ENCODE peak calls at places on chromosomes 7 and 10, in ten cellular contexts. Y is bronchial epithelial cell; Q is IMR-90; I is kidney epithelial cell; F is A549; J is fibroblast of lung; E is CD8-positive, alpha-beta T cell; O is GM12865; R is left ventricle myocardium inferior; S is cardiac fibroblast. B is an unnamed sample.
A peak's percentile ranks its signal among the peaks of the same experiment; 100 is the strongest.

GRCh38 chr10:87092861-87093460 is 1.7 kb downstream of the GLUD1 start:
- DNase-seq in Y (peak; percentile 62), Q (peak; percentile 28), I (no peak), F (no peak), J (peak; percentile 35), E (no peak), O (peak; percentile 54), R (no peak), S (peak; percentile 39), B (peak; percentile 59)

GRCh38 chr10:129868470-129869035 is 95.5 kb downstream of the EBF3 start:
- DNase-seq in Y (no peak), Q (no peak), I (no peak), F (no peak), J (no peak), E (no peak), O (no peak), R (no peak), S (no peak), B (no peak)

GRCh38 chr7:45978010-45978681 is 57.1 kb upstream of the IGFBP3 start:
- DNase-seq in Y (peak; percentile 100), Q (peak; percentile 99), I (peak; percentile 99), F (peak; percentile 99), J (peak; percentile 99), E (no peak), O (peak; percentile 60), R (no peak), S (peak; percentile 95), B (peak; percentile 100)

GRCh38 chr7:138658889-138659288 is 42.3 kb downstream of the SVOPL start:
- DNase-seq in Y (no peak), Q (no peak), I (no peak), F (no peak), J (no peak), E (no peak), O (no peak), R (no peak), S (no peak), B (no peak)

GRCh38 chr10:33332183-33333031 is 2.1 kb downstream of the NRP1 start:
- DNase-seq in Y (no peak), Q (peak; percentile 49), I (no peak), F (peak; percentile 28), J (peak; percentile 45), E (no peak), O (no peak), R (no peak), S (peak; percentile 81), B (no peak)

GRCh38 chr10:97651773-97652172 is 11.3 kb downstream of the PI4K2A start:
- DNase-seq in Y (peak; percentile 99), Q (no peak), I (no peak), F (peak; percentile 43), J (no peak), E (no peak), O (no peak), R (no peak), S (no peak), B (no peak)

GRCh38 chr7:107014381-107015023 is 30.0 kb upstream of the PRKAR2B start:
- DNase-seq in Y (no peak), Q (peak; percentile 26), I (no peak), F (no peak), J (peak; percentile 47), E (no peak), O (no peak), R (no peak), S (peak; percentile 25), B (no peak)

GRCh38 chr10:127926455-127926854 is 19.6 kb downstream of the PTPRE start:
- DNase-seq in Y (no peak), Q (no peak), I (no peak), F (no peak), J (no peak), E (no peak), O (no peak), R (no peak), S (no peak), B (no peak)

GRCh38 chr7:38681882-38682281 is 50.7 kb upstream of the AMPH start:
- DNase-seq in Y (no peak), Q (peak; percentile 31), I (no peak), F (no peak), J (no peak), E (no peak), O (no peak), R (no peak), S (peak; percentile 84), B (no peak)

GRCh38 chr7:35714862-35715261 is 19.9 kb upstream of the HERPUD2 start:
- DNase-seq in Y (no peak), Q (no peak), I (no peak), F (no peak), J (no peak), E (no peak), O (peak; percentile 51), R (no peak), S (no peak), B (no peak)

GRCh38 chr7:50978633-50979215 is 196.0 kb upstream of the GRB10 start:
- DNase-seq in Y (no peak), Q (no peak), I (no peak), F (peak; percentile 35), J (peak; percentile 54), E (no peak), O (no peak), R (no peak), S (peak; percentile 36), B (no peak)

GRCh38 chr7:1555813-1556540 is at the start of gene TMEM184A:
- DNase-seq in Y (peak; percentile 66), Q (no peak), I (peak; percentile 41), F (peak; percentile 91), J (no peak), E (peak; percentile 56), O (peak; percentile 51), R (no peak), S (no peak), B (no peak)

GRCh38 chr7:128035712-128036111 is 4.5 kb upstream of the LRRC4 start:
- DNase-seq in Y (no peak), Q (no peak), I (no peak), F (peak; percentile 19), J (peak; percentile 28), E (no peak), O (no peak), R (no peak), S (no peak), B (no peak)

GRCh38 chr7:109939207-109939606 is 1151.7 kb upstream of the LRRN3 start:
- DNase-seq in Y (no peak), Q (no peak), I (no peak), F (no peak), J (no peak), E (no peak), O (no peak), R (no peak), S (no peak), B (no peak)
- H3K4me3 ChIP-seq in Y (no peak overlapping the region), Q (no peak overlapping the region), I (no peak overlapping the region), F (no peak overlapping the region), J (no peak overlapping the region), E (no peak overlapping the region), O (no peak overlapping the region), R (no peak overlapping the region), S (no peak overlapping the region), B (no peak overlapping the region)

GRCh38 chr7:101950450-101951119 is 133.2 kb downstream of the CUX1 start:
- DNase-seq in Y (no peak), Q (peak; percentile 78), I (no peak), F (peak; percentile 61), J (peak; percentile 71), E (no peak), O (no peak), R (no peak), S (peak; percentile 92), B (peak; percentile 56)
- TF ChIP-seq CTCF in Y (no peak), Q (peak; percentile 45), I (peak; percentile 19), F (no peak), J (peak; percentile 28), E (no peak), O (no peak), R (no peak), S (peak; percentile 38), B (peak; percentile 53)

GRCh38 chr7:73766556-73767229 is 3.4 kb downstream of the CLDN3 start:
- DNase-seq in Y (no peak), Q (no peak), I (no peak), F (no peak), J (no peak), E (no peak), O (peak; percentile 28), R (no peak), S (no peak), B (no peak)

GRCh38 chr7:73770002-73770859 is at the start of gene CLDN3:
- DNase-seq in Y (no peak), Q (no peak), I (peak; percentile 47), F (peak; percentile 74), J (peak; percentile 41), E (no peak), O (no peak), R (no peak), S (no peak), B (no peak)

GRCh38 chr7:73770860-73771665 is 993 bp upstream of the CLDN3 start:
- DNase-seq in Y (no peak), Q (no peak), I (no peak), F (no peak), J (no peak), E (no peak), O (no peak), R (no peak), S (no peak), B (no peak)

GRCh38 chr7:73768661-73769480 is 1.2 kb downstream of the CLDN3 start:
- DNase-seq in Y (no peak), Q (no peak), I (no peak), F (no peak), J (no peak), E (no peak), O (no peak), R (no peak), S (no peak), B (no peak)

DNA sequence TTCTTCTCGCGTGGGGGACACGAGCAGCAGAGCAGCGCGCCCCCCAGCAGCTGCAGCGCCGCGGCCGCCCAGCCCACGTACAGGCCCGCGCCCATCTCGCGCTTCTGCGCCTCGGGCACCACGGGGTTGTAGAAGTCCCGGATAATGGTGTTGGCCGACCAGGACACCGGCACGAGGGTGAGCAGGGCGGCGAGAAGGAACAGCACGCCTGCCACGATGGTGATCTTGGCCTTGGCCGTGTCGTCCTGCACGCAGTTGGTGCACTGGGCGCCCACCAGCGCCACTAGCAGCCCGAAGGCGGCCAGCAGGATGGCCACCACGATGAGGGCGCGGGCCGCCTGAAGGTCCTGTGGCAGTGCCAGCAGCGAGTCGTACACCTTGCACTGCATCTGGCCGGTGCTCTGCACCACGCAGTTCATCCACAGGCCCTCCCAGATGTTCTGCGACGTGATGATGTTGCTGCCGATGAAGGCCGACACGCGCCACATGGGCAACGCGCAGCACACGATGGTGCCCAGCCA is 529 bp downstream of the CLDN3 start:
- DNase-seq in Y (no peak), Q (no peak), I (no peak), F (no peak), J (no peak), E (no peak), O (no peak), R (no peak), S (no peak), B (no peak)
- H3K4me3 ChIP-seq in Y (no peak overlapping the region), Q (no peak overlapping the region), I (peak overlapping the region; percentile 29), F (peak overlapping the region; percentile 51), J (no peak overlapping the region), E (no peak overlapping the region), O (no peak overlapping the region), R (peak overlapping the region; percentile 40), S (no peak overlapping the region), B (peak overlapping the region; percentile 53)

DNA sequence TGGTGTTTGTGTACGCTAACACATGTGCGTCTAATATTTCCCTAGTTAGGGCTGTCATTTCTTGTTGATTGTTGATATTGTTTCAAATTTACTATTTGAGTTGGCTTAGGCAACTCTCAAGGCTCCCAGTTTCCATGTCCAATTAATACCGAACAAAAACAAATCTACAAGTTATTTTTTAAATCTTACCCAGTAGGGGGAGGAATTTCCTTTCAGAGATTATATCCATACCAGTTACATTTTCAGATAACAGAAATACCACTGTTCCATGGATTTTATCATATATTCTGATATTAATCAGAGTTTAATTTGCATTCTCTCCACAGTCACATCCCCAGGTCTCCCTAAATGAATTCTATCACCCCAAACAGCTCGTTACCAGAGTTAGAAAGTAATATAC is 7.2 kb upstream of the AKR1B10 start:
- DNase-seq in Y (peak; percentile 47), Q (peak; percentile 12), I (no peak), F (no peak), J (no peak), E (no peak), O (no peak), R (no peak), S (peak; percentile 34), B (no peak)
- TF ChIP-seq CTCF in Y (no peak), Q (peak; percentile 36), I (no peak), F (peak; percentile 76), J (no peak), E (no peak), O (no peak), R (no peak), S (no peak), B (peak; percentile 32)